ENCODE peak calls at places on chromosomes 3 and 15, in six cellular contexts. O is left lung; Y is Kasumi-1; I is stromal cell of bone marrow; G is NT2/D1; Q is CD8-positive, alpha-beta memory T cell. W is an unnamed sample.

GRCh38 chr3:16399473-16399872 is 114.0 kb downstream of the RFTN1 start:
- DNase-seq in Y (no peak), O (no peak), G (peak; percentile 22), Q (no peak), I (peak; percentile 57), W (no peak)

GRCh38 chr3:124467980-124468902 is 262.0 kb upstream of the UMPS start:
- DNase-seq in I (no peak), O (peak; percentile 64), Q (no peak), Y (peak; percentile 46), G (peak; percentile 48), W (peak; percentile 69)

GRCh38 chr3:58237940-58238681 is 519 bp downstream of the ABHD6 start:
- DNase-seq in Y (peak; percentile 26), I (no peak), G (no peak), O (peak; percentile 89), Q (peak; percentile 14), W (peak; percentile 86)

GRCh38 chr15:86690566-86690965 is 610.9 kb downstream of the AGBL1 start:
- DNase-seq in O (no peak), Q (no peak), G (no peak), Y (no peak), I (no peak), W (no peak)

GRCh38 chr3:149547954-149548728 is 73.6 kb downstream of the TM4SF4 start:
- DNase-seq in O (no peak), G (no peak), Y (no peak), I (peak; percentile 58), Q (no peak), W (no peak)

GRCh38 chr15:70510433-70510832 is 252.9 kb downstream of the UACA start:
- DNase-seq in O (no peak), G (no peak), Y (no peak), I (no peak), Q (no peak), W (no peak)

GRCh38 chr15:39629376-39629775 is 48.5 kb downstream of the THBS1 start:
- DNase-seq in I (no peak), Y (no peak), Q (peak; percentile 64), G (no peak), O (no peak), W (no peak)

GRCh38 chr15:80317389-80318169 is 65.6 kb upstream of the CTXND1 start:
- DNase-seq in Y (no peak), Q (no peak), O (peak; percentile 29), I (peak; percentile 94), G (no peak), W (peak; percentile 27)

GRCh38 chr3:172268896-172269295 is 179.4 kb downstream of the GHSR start:
- DNase-seq in O (no peak), I (no peak), Y (no peak), G (no peak), Q (no peak), W (no peak)

GRCh38 chr3:23831517-23832394 is 26.0 kb downstream of the UBE2E1 start:
- DNase-seq in G (no peak), I (no peak), Y (no peak), O (no peak), Q (no peak), W (no peak)

GRCh38 chr3:9136746-9137434 is 112.6 kb downstream of the SRGAP3 start:
- DNase-seq in Q (no peak), O (no peak), G (no peak), I (no peak), Y (no peak), W (no peak)

GRCh38 chr3:175266478-175266877 is 407.3 kb downstream of the NAALADL2 start:
- DNase-seq in G (no peak), Y (no peak), O (no peak), I (no peak), Q (no peak), W (no peak)

GRCh38 chr3:119125742-119126507 is 20.0 kb upstream of the TEX55 start:
- DNase-seq in I (no peak), Q (no peak), G (no peak), O (no peak), Y (no peak), W (peak; percentile 46)

W was measured in upper lobe of right lung.